ENCODE peak calls at places on chromosomes 7 and 10, in six cellular contexts. F, X, Y, J, S and O are unnamed samples.

GRCh38 chr10:121774404-121774803 is 153.4 kb downstream of the ATE1 start:
- DNase-seq in F (peak), X (no peak), Y (no peak), J (no peak), S (no peak), O (peak)

GRCh38 chr7:139746652-139747051 is 31.1 kb downstream of the HIPK2 start:
- DNase-seq in F (no peak), X (no peak), Y (no peak), J (no peak), S (no peak), O (no peak)

GRCh38 chr7:98223351-98223897 is 12.2 kb downstream of the BHLHA15 start:
- DNase-seq in F (no peak), X (no peak), Y (no peak), J (no peak), S (peak), O (no peak)

GRCh38 chr7:4871056-4871680 is 9.3 kb upstream of the PAPOLB start:
- DNase-seq in F (no peak), X (no peak), Y (no peak), J (no peak), S (no peak), O (no peak)

GRCh38 chr10:103824281-103824680 is 31.1 kb downstream of the SH3PXD2A start:
- DNase-seq in F (no peak), X (no peak), Y (no peak), J (no peak), S (no peak), O (no peak)

GRCh38 chr7:82677064-82677463 is 233.5 kb upstream of the CACNA2D1 start:
- DNase-seq in F (no peak), X (no peak), Y (no peak), J (no peak), S (no peak), O (no peak)

GRCh38 chr7:3294432-3295100 is 6.5 kb upstream of the SDK1 start:
- DNase-seq in F (no peak), X (no peak), Y (no peak), J (no peak), S (no peak), O (no peak)

GRCh38 chr7:2180081-2180480 is 52.7 kb downstream of the MAD1L1 start:
- DNase-seq in F (no peak), X (no peak), Y (no peak), J (no peak), S (no peak), O (no peak)

GRCh38 chr10:91043173-91043910 is 122.5 kb upstream of the ANKRD1 start:
- DNase-seq in F (peak), X (no peak), Y (peak), J (peak), S (peak), O (peak)

GRCh38 chr10:102919237-102919959 is 1.3 kb downstream of the CNNM2 start:
- DNase-seq in F (no peak), X (no peak), Y (no peak), J (no peak), S (no peak), O (no peak)

GRCh38 chr7:34445653-34446052 is 212.4 kb upstream of the NPSR1 start:
- DNase-seq in F (no peak), X (no peak), Y (no peak), J (no peak), S (no peak), O (no peak)

GRCh38 chr7:29337628-29338116 is 143.1 kb downstream of the CHN2 start:
- DNase-seq in F (no peak), X (no peak), Y (peak), J (no peak), S (no peak), O (no peak)

GRCh38 chr7:91957823-91958222 is 17.2 kb downstream of the AKAP9 start:
- DNase-seq in F (no peak), X (no peak), Y (no peak), J (no peak), S (no peak), O (no peak)